ENCODE peak calls at places on chromosomes 6 and 20, in eight cellular contexts. E, G, I, D, Q, P, M and W are unnamed samples.

GRCh38 chr6:128696651-128697391 is 176.4 kb upstream of the PTPRK start:
- DNase-seq in I (no peak), G (no peak), P (peak), D (no peak), M (peak), Q (no peak), E (no peak), W (no peak)

GRCh38 chr6:34067814-34068213 is 78.1 kb downstream of the GRM4 start:
- DNase-seq in D (no peak), M (no peak), I (peak), E (no peak), G (no peak), Q (no peak), P (no peak), W (no peak)

GRCh38 chr6:37289931-37290330 is 32.0 kb upstream of the TMEM217 start:
- DNase-seq in Q (no peak), I (peak), M (no peak), G (no peak), D (no peak), P (no peak), E (no peak), W (no peak)

GRCh38 chr20:34213213-34213612 is 28.0 kb upstream of the ASIP start:
- DNase-seq in E (no peak), I (no peak), M (no peak), P (no peak), G (no peak), Q (no peak), D (no peak), W (no peak)

GRCh38 chr6:138307352-138307751 is 70.4 kb upstream of the SMIM28 start:
- DNase-seq in G (no peak), D (no peak), P (peak), E (no peak), Q (no peak), M (no peak), I (no peak), W (no peak)

GRCh38 chr20:4468114-4468513 is 253.6 kb upstream of the PRND start:
- DNase-seq in E (no peak), Q (no peak), I (no peak), G (no peak), M (no peak), P (no peak), D (no peak), W (no peak)

GRCh38 chr6:41939848-41940758 is 1.5 kb downstream of the CCND3 start:
- DNase-seq in D (no peak), I (peak), E (no peak), P (peak), G (no peak), Q (no peak), M (peak), W (no peak)

GRCh38 chr20:24789877-24790276 is 159.2 kb upstream of the CST7 start:
- DNase-seq in E (no peak), D (no peak), Q (no peak), I (no peak), P (no peak), G (no peak), M (no peak), W (no peak)

DNA sequence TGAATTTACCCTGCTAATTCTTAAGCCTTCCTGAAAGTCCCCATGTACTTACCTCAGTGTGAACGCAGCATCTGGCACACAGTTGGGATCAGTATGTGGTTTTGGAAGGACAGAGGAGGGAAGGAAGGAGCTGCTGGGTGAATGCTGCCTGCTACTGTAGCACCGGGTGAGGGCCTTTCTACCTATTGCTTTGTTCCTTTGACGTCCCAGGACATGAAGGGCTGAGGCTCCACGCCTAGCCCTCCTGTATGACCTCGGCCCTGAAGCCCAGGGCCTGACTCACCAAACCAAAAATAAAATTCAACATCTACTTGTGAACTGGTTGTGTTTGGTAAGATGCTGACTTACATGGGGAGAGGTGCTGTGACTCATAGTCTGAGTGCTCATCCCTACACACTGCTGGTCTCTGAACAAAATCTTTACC is 51.1 kb downstream of the ARID1B start:
- DNase-seq in I (peak), M (peak), E (no peak), G (peak), Q (no peak), D (no peak), P (peak), W (peak)
- TF ChIP-seq CTCF in I (no peak), M (no peak), E (no peak), G (no peak), Q (no peak), D (no peak), P (no peak), W (no peak)

GRCh38 chr20:17083738-17084137 is 143.1 kb upstream of the PCSK2 start:
- DNase-seq in G (no peak), M (no peak), P (no peak), Q (no peak), D (no peak), E (no peak), I (no peak), W (no peak)
- TF ChIP-seq CTCF in G (no peak), M (no peak), P (no peak), Q (no peak), D (no peak), E (no peak), I (no peak), W (no peak)

GRCh38 chr20:46551508-46552280 is 1.2 kb upstream of the OCSTAMP start:
- DNase-seq in E (no peak), M (no peak), I (no peak), Q (no peak), D (no peak), G (no peak), P (no peak), W (peak)

GRCh38 chr20:46548688-46549087 is 1.8 kb downstream of the OCSTAMP start:
- DNase-seq in I (no peak), P (no peak), E (no peak), M (no peak), D (no peak), Q (no peak), G (no peak), W (no peak)

GRCh38 chr20:46550441-46550840 is at the start of gene OCSTAMP:
- DNase-seq in P (no peak), Q (no peak), E (no peak), G (no peak), D (no peak), M (no peak), I (no peak), W (no peak)

GRCh38 chr20:46547995-46548394 is 2.5 kb downstream of the OCSTAMP start:
- DNase-seq in G (no peak), D (no peak), P (no peak), I (no peak), M (no peak), E (no peak), Q (no peak), W (no peak)

DNA sequence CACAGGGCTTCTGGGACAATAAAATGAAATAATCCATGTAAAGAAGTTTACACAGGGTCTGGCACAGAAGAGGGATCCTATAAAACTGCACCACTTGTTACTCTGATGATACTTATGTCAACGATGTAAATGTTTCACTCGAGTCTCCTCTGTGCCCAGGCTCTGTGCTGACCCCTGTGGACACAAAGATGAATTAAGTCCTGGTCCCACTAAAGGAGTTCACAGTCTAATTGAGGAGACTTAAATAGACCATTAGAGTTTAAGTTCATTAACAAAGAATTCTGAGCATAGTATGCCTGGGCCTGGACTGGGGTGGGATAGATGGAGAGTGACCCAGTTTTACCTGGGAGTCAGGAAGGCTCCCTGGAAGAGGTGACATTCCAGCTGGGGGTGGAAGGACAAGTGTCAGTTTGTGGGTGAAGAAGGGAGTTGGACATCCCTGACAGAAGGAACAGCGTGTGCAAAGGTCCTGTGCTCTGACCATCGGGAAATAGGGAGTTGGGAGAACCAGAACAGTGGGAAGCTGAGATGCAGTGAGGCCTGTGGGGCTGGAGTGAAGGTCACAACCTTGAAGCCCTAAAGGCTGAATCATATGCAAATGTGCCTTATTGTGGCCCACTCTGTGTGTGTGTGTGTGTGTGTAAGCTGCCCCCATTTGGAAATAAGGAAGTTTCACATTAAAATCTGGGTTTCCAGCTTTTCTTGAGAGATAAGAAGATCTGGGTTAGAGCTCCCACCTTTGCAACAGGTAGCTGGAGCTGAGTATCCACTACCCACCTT is 1.1 kb downstream of the OCSTAMP start:
- DNase-seq in I (no peak), G (no peak), D (no peak), Q (no peak), P (no peak), E (no peak), M (no peak), W (no peak)
- TF ChIP-seq CTCF in I (no peak), G (no peak), D (no peak), Q (no peak), P (no peak), E (no peak), M (no peak), W (no peak)

DNA sequence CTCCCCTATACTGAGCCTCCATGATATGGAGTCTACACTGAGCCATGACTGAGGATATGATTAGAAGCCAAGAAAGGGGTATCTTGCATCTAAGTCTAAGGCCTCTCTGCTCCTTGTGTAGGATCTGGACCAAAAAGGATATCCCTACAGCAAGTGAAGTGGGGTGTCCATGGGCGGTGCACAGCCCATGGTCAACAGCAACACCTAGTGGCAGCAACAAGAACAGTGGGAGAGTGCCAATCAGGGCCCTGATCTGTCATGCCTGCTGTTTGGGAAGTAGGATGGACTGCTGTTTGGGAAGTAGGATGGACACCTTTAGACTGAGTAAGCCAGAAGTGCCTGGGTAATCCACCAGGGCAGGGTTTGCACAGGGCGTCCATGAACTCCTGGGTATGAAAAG is 22.4 kb downstream of the PTGIS start:
- DNase-seq in M (no peak), D (no peak), P (no peak), I (no peak), Q (no peak), G (no peak), E (no peak), W (no peak)
- TF ChIP-seq CTCF in M (peak), D (no peak), P (peak), I (peak), Q (no peak), G (no peak), E (no peak), W (no peak)

GRCh38 chr20:1325173-1326030 is 3.5 kb downstream of the SDCBP2 start:
- DNase-seq in D (peak), Q (peak), G (peak), P (peak), E (peak), M (peak), I (peak), W (peak)
- TF ChIP-seq CTCF in D (peak), Q (peak), G (no peak), P (no peak), E (peak), M (no peak), I (no peak), W (no peak)

GRCh38 chr6:17968876-17969275 is 18.6 kb downstream of the KIF13A start:
- DNase-seq in G (no peak), M (no peak), E (no peak), I (no peak), P (no peak), Q (no peak), D (no peak), W (no peak)
- TF ChIP-seq CTCF in G (no peak), M (no peak), E (no peak), I (no peak), P (no peak), Q (no peak), D (no peak), W (no peak)

GRCh38 chr6:28104392-28105250 is 19.8 kb upstream of the ZSCAN16 start:
- DNase-seq in I (peak), D (peak), Q (peak), E (peak), P (peak), M (peak), G (peak), W (peak)
- TF ChIP-seq CTCF in I (peak), D (peak), Q (peak), E (peak), P (peak), M (peak), G (peak), W (peak)